ENCODE peak calls at places on chromosome 3, in five cellular contexts. One of them, this sample, is unnamed.

GRCh38 chr3:193805448-193805847 is 212.4 kb downstream of the OPA1 start:
- DNase-seq in kidney: peak; percentile 95
- DNase-seq in retinal pigment epithelial cell: peak; percentile 99
- DNase-seq in astrocyte of the spinal cord: peak; percentile 97
- DNase-seq in heart right ventricle: peak; percentile 85
- DNase-seq in this sample: peak; percentile 92

GRCh38 chr3:41987627-41988026 is 25.7 kb upstream of the ULK4 start:
- DNase-seq in retinal pigment epithelial cell: no peak
- DNase-seq in astrocyte of the spinal cord: no peak
- DNase-seq in heart right ventricle: no peak
- DNase-seq in kidney: no peak
- DNase-seq in this sample: no peak

GRCh38 chr3:43768594-43768993 is 77.9 kb downstream of the ABHD5 start:
- DNase-seq in retinal pigment epithelial cell: no peak
- DNase-seq in astrocyte of the spinal cord: no peak
- DNase-seq in kidney: no peak
- DNase-seq in heart right ventricle: peak; percentile 28
- DNase-seq in this sample: no peak

GRCh38 chr3:37024092-37024491 is 30.8 kb downstream of the MLH1 start:
- DNase-seq in retinal pigment epithelial cell: no peak
- DNase-seq in kidney: no peak
- DNase-seq in heart right ventricle: no peak
- DNase-seq in astrocyte of the spinal cord: peak; percentile 30
- DNase-seq in this sample: no peak

GRCh38 chr3:127037971-127038446 is 55.1 kb downstream of the PLXNA1 start:
- DNase-seq in astrocyte of the spinal cord: no peak
- DNase-seq in heart right ventricle: no peak
- DNase-seq in retinal pigment epithelial cell: no peak
- DNase-seq in kidney: peak; percentile 43
- DNase-seq in this sample: no peak

GRCh38 chr3:135864060-135864459 is 101.5 kb upstream of the PPP2R3A start:
- DNase-seq in astrocyte of the spinal cord: no peak
- DNase-seq in kidney: no peak
- DNase-seq in heart right ventricle: no peak
- DNase-seq in retinal pigment epithelial cell: no peak
- DNase-seq in this sample: no peak

GRCh38 chr3:64267774-64268604 is 42.7 kb upstream of the PRICKLE2 start:
- DNase-seq in heart right ventricle: peak; percentile 57
- DNase-seq in astrocyte of the spinal cord: peak; percentile 73
- DNase-seq in retinal pigment epithelial cell: no peak
- DNase-seq in kidney: peak; percentile 84
- DNase-seq in this sample: no peak

GRCh38 chr3:127104586-127104985 is 88.3 kb upstream of the PRR23E start:
- DNase-seq in kidney: no peak
- DNase-seq in heart right ventricle: no peak
- DNase-seq in retinal pigment epithelial cell: no peak
- DNase-seq in astrocyte of the spinal cord: no peak
- DNase-seq in this sample: no peak

GRCh38 chr3:111910806-111911205 is 51.7 kb downstream of the PHLDB2 start:
- DNase-seq in astrocyte of the spinal cord: peak; percentile 69
- DNase-seq in kidney: no peak
- DNase-seq in retinal pigment epithelial cell: peak; percentile 42
- DNase-seq in heart right ventricle: no peak
- DNase-seq in this sample: no peak

GRCh38 chr3:9902372-9903237 is at the start of gene IL17RE:
- DNase-seq in retinal pigment epithelial cell: no peak
- DNase-seq in astrocyte of the spinal cord: no peak
- DNase-seq in kidney: peak; percentile 81
- DNase-seq in heart right ventricle: no peak
- DNase-seq in this sample: no peak

GRCh38 chr3:123328851-123329635 is 119.8 kb downstream of the ADCY5 start:
- DNase-seq in astrocyte of the spinal cord: peak; percentile 43
- DNase-seq in kidney: peak; percentile 88
- DNase-seq in retinal pigment epithelial cell: no peak
- DNase-seq in heart right ventricle: peak; percentile 84
- DNase-seq in this sample: no peak

GRCh38 chr3:197367081-197367780 is 68.8 kb upstream of the DLG1 start:
- DNase-seq in kidney: no peak
- DNase-seq in astrocyte of the spinal cord: peak; percentile 96
- DNase-seq in retinal pigment epithelial cell: peak; percentile 94
- DNase-seq in heart right ventricle: no peak
- DNase-seq in this sample: no peak

GRCh38 chr3:177359601-177360357 is 162.5 kb upstream of the TBL1XR1 start:
- DNase-seq in heart right ventricle: peak; percentile 96
- DNase-seq in astrocyte of the spinal cord: peak; percentile 99
- DNase-seq in retinal pigment epithelial cell: peak; percentile 97
- DNase-seq in kidney: peak; percentile 99
- DNase-seq in this sample: peak; percentile 99

GRCh38 chr3:81726132-81726531 is 35.3 kb downstream of the GBE1 start:
- DNase-seq in heart right ventricle: no peak
- DNase-seq in kidney: no peak
- DNase-seq in retinal pigment epithelial cell: no peak
- DNase-seq in astrocyte of the spinal cord: peak; percentile 29
- DNase-seq in this sample: no peak

GRCh38 chr3:59549972-59550371 is 500.1 kb upstream of the CFAP20DC start:
- DNase-seq in retinal pigment epithelial cell: peak; percentile 86
- DNase-seq in astrocyte of the spinal cord: no peak
- DNase-seq in heart right ventricle: no peak
- DNase-seq in kidney: no peak
- DNase-seq in this sample: no peak

GRCh38 chr3:119310052-119310451 is 15.9 kb downstream of the ARHGAP31 start:
- DNase-seq in retinal pigment epithelial cell: no peak
- DNase-seq in heart right ventricle: no peak
- DNase-seq in astrocyte of the spinal cord: peak; percentile 98
- DNase-seq in kidney: no peak
- DNase-seq in this sample: peak; percentile 97

GRCh38 chr3:29430558-29430971 is 149.7 kb downstream of the RBMS3 start:
- DNase-seq in astrocyte of the spinal cord: peak; percentile 76
- DNase-seq in heart right ventricle: no peak
- DNase-seq in retinal pigment epithelial cell: peak; percentile 53
- DNase-seq in kidney: no peak
- DNase-seq in this sample: no peak

GRCh38 chr3:71584216-71585061 is 911 bp upstream of the FOXP1 start:
- DNase-seq in heart right ventricle: peak; percentile 30
- DNase-seq in astrocyte of the spinal cord: peak; percentile 69
- DNase-seq in kidney: peak; percentile 66
- DNase-seq in retinal pigment epithelial cell: no peak
- DNase-seq in this sample: no peak

GRCh38 chr3:71585126-71585525 is 1.6 kb upstream of the FOXP1 start:
- DNase-seq in astrocyte of the spinal cord: peak; percentile 38
- DNase-seq in retinal pigment epithelial cell: no peak
- DNase-seq in heart right ventricle: no peak
- DNase-seq in kidney: no peak
- DNase-seq in this sample: no peak

GRCh38 chr3:71586810-71587242 is 3.3 kb upstream of the FOXP1 start:
- DNase-seq in heart right ventricle: no peak
- DNase-seq in kidney: no peak
- DNase-seq in astrocyte of the spinal cord: no peak
- DNase-seq in retinal pigment epithelial cell: no peak
- DNase-seq in this sample: no peak

GRCh38 chr3:71587958-71588357 is 4.4 kb upstream of the FOXP1 start:
- DNase-seq in retinal pigment epithelial cell: no peak
- DNase-seq in astrocyte of the spinal cord: peak; percentile 36
- DNase-seq in heart right ventricle: no peak
- DNase-seq in kidney: no peak
- DNase-seq in this sample: no peak

GRCh38 chr3:71585891-71586809 is 2.6 kb upstream of the FOXP1 start:
- DNase-seq in kidney: no peak
- DNase-seq in retinal pigment epithelial cell: no peak
- DNase-seq in astrocyte of the spinal cord: peak; percentile 74
- DNase-seq in heart right ventricle: no peak
- DNase-seq in this sample: no peak
- H3K4me3 ChIP-seq in kidney: no peak overlapping the region
- H3K4me3 ChIP-seq in retinal pigment epithelial cell: no peak overlapping the region
- H3K4me3 ChIP-seq in astrocyte of the spinal cord: no peak overlapping the region
- H3K4me3 ChIP-seq in heart right ventricle: no peak overlapping the region
- H3K4me3 ChIP-seq in this sample: no peak overlapping the region

DNA sequence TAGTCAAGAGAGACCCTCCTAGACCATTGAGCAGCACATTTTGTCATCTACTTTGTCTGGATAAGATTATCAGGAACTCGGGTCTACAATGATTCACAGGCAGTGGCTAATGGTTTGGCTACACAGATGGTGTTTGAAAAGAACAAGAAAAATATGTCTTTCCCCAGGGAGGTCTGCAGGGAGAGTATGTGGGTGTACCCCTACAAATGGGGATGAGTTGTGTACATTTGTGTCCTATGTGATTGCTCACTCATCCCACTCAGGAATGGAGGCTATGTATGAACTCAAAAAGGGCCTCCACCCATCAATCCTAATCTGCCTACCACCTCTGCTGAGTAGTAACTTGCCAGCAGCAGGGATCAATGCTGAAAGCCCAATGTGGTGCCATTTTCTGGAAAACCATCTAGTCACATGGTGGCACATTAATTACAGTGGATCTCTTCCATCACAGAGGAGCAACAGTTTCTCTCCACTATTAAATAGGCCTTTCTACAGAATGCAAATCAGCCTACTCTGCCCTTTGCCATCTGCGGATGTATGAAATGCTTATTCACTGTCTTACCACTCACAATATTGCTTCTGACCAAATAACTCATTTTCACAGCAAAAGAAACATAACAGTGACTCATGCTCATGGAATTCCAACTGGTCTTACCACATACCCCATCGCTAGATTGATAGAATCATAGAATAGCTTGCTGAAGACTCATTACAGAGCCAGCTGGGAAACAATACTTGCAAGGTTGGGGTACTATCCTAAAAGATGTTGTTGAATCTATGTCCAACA is 48.3 kb upstream of the TRIM42 start:
- DNase-seq in kidney: no peak
- DNase-seq in astrocyte of the spinal cord: peak; percentile 96
- DNase-seq in heart right ventricle: no peak
- DNase-seq in retinal pigment epithelial cell: peak; percentile 93
- DNase-seq in this sample: peak; percentile 89
- H3K4me3 ChIP-seq in kidney: no peak overlapping the region
- H3K4me3 ChIP-seq in astrocyte of the spinal cord: no peak overlapping the region
- H3K4me3 ChIP-seq in heart right ventricle: no peak overlapping the region
- H3K4me3 ChIP-seq in retinal pigment epithelial cell: no peak overlapping the region
- H3K4me3 ChIP-seq in this sample: no peak overlapping the region

DNA sequence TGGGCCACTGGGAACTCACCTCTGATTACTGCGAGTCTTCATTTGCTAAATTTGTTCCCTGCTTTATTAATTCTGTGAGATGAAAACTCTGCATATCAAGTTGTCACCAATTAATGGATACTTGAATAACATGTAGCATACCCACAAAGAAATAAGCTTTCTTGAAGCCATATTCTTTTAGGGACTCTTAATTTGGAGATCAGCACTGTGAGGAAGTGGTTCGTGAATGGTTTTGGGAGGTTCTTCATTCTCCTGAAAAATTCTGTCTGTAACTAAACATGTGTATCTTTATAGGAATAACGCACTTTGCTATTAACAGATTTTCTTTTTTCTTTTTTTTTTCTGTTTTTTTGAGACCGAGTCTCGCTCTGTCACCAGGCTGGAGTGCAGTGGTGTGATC is 19.1 kb upstream of the TBC1D5 start:
- DNase-seq in kidney: no peak
- DNase-seq in heart right ventricle: no peak
- DNase-seq in astrocyte of the spinal cord: no peak
- DNase-seq in retinal pigment epithelial cell: no peak
- DNase-seq in this sample: no peak
- H3K4me3 ChIP-seq in kidney: no peak overlapping the region
- H3K4me3 ChIP-seq in heart right ventricle: no peak overlapping the region
- H3K4me3 ChIP-seq in astrocyte of the spinal cord: no peak overlapping the region
- H3K4me3 ChIP-seq in retinal pigment epithelial cell: no peak overlapping the region
- H3K4me3 ChIP-seq in this sample: no peak overlapping the region

GRCh38 chr3:133037440-133037839 is 751 bp upstream of the TMEM108 start:
- DNase-seq in retinal pigment epithelial cell: no peak
- DNase-seq in astrocyte of the spinal cord: no peak
- DNase-seq in heart right ventricle: peak; percentile 10
- DNase-seq in kidney: no peak
- DNase-seq in this sample: no peak
- H3K4me3 ChIP-seq in retinal pigment epithelial cell: peak overlapping the region; percentile 60
- H3K4me3 ChIP-seq in astrocyte of the spinal cord: peak overlapping the region; percentile 71
- H3K4me3 ChIP-seq in heart right ventricle: peak overlapping the region; percentile 60
- H3K4me3 ChIP-seq in kidney: peak overlapping the region; percentile 58
- H3K4me3 ChIP-seq in this sample: peak overlapping the region; percentile 59

DNA sequence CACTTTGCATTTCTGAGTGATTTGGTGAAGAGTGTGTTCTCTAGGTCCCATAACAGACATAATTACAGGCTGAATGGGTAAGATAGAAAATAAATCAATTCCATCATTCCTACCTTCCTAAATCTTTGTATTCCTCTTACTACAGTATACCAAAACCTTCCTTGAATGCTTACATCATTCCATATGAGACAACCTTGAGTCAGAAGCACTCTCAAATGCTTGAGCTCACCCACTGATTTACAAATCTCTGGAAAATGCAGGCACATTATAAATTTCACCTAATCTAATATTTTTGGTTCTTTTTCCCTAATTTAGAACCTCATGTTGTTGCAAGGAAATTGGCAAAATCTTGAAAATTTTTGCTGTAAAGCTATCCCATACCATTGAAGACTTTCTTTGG is 239.1 kb downstream of the CBLB start:
- DNase-seq in kidney: no peak
- DNase-seq in astrocyte of the spinal cord: no peak
- DNase-seq in retinal pigment epithelial cell: no peak
- DNase-seq in heart right ventricle: no peak
- DNase-seq in this sample: no peak
- H3K4me3 ChIP-seq in kidney: no peak overlapping the region
- H3K4me3 ChIP-seq in astrocyte of the spinal cord: no peak overlapping the region
- H3K4me3 ChIP-seq in retinal pigment epithelial cell: no peak overlapping the region
- H3K4me3 ChIP-seq in heart right ventricle: no peak overlapping the region
- H3K4me3 ChIP-seq in this sample: no peak overlapping the region

GRCh38 chr3:11156026-11156410 is 1.7 kb downstream of the HRH1 start:
- DNase-seq in retinal pigment epithelial cell: no peak
- DNase-seq in kidney: no peak
- DNase-seq in astrocyte of the spinal cord: no peak
- DNase-seq in heart right ventricle: no peak
- DNase-seq in this sample: no peak
- H3K4me3 ChIP-seq in retinal pigment epithelial cell: no peak overlapping the region
- H3K4me3 ChIP-seq in kidney: no peak overlapping the region
- H3K4me3 ChIP-seq in astrocyte of the spinal cord: peak overlapping the region; percentile 74
- H3K4me3 ChIP-seq in heart right ventricle: peak overlapping the region; percentile 56
- H3K4me3 ChIP-seq in this sample: peak overlapping the region; percentile 91